ENCODE peak calls at places on chromosomes 4 and X, in four cellular contexts. V is HepG2, J is A549, S is K562. F is an unnamed sample.

GRCh38 chr4:83074086-83074704 is 39.2 kb downstream of the COPS4 start:
- DNase-seq in J (peak; percentile 32), S (peak; percentile 40), V (peak; percentile 75), F (peak; percentile 88)

GRCh38 chrX:7316280-7316679 is 168.3 kb upstream of the PUDP start:
- DNase-seq in S (no peak), V (no peak), J (no peak), F (no peak)

GRCh38 chr4:6732441-6733357 is 16.7 kb downstream of the BLOC1S4 start:
- DNase-seq in V (peak; percentile 77), S (peak; percentile 89), J (peak; percentile 69), F (peak; percentile 72)

GRCh38 chr4:62342346-62342745 is 1142.2 kb downstream of the ADGRL3 start:
- DNase-seq in V (no peak), S (no peak), J (no peak), F (no peak)

GRCh38 chrX:149712831-149713230 is 971 bp downstream of the MAGEA11 start:
- DNase-seq in S (no peak), J (no peak), V (no peak), F (no peak)

GRCh38 chr4:95547708-95548471 is 883 bp downstream of the UNC5C start:
- DNase-seq in V (no peak), J (no peak), S (no peak), F (peak; percentile 48)

GRCh38 chrX:104913348-104913747 is 307.1 kb downstream of the TEX13A start:
- DNase-seq in V (peak; percentile 1), S (peak; percentile 5), J (no peak), F (peak; percentile 2)

GRCh38 chrX:39898147-39898546 is 199.6 kb downstream of the BCOR start:
- DNase-seq in S (no peak), J (no peak), V (no peak), F (no peak)

GRCh38 chr4:40550900-40551546 is 78.6 kb downstream of the RBM47 start:
- DNase-seq in S (peak; percentile 17), V (peak; percentile 54), J (peak; percentile 25), F (peak; percentile 75)

GRCh38 chrX:108359811-108360602 is 78.2 kb downstream of the COL4A6 start:
- DNase-seq in V (no peak), S (no peak), J (no peak), F (no peak)

GRCh38 chr4:53558981-53559620 is 32.2 kb downstream of the LNX1 start:
- DNase-seq in V (no peak), S (no peak), J (no peak), F (no peak)

GRCh38 chr4:33724685-33725084 is 2519.6 kb downstream of the ARAP2 start:
- DNase-seq in S (no peak), V (no peak), J (no peak), F (no peak)

GRCh38 chr4:139973015-139973414 is 181.0 kb downstream of the MAML3 start:
- DNase-seq in J (no peak), V (no peak), S (no peak), F (no peak)

GRCh38 chr4:71380721-71381120 is 41.9 kb downstream of the SLC4A4 start:
- DNase-seq in V (no peak), J (no peak), S (no peak), F (no peak)

GRCh38 chrX:43655151-43655676 is 885 bp upstream of the MAOA start:
- DNase-seq in V (no peak), S (no peak), J (peak; percentile 15), F (no peak)

GRCh38 chr4:126658391-126658790 is 974.4 kb upstream of the INTU start:
- DNase-seq in S (no peak), J (no peak), V (no peak), F (no peak)

GRCh38 chrX:153649915-153650782 is 3.1 kb downstream of the DUSP9 start:
- DNase-seq in V (no peak), S (no peak), J (no peak), F (no peak)

GRCh38 chrX:30971761-30972603 is 82.9 kb upstream of the TAB3 start:
- DNase-seq in J (peak; percentile 22), V (peak; percentile 53), S (peak; percentile 14), F (peak; percentile 52)

GRCh38 chr4:83071116-83071515 is 36.1 kb downstream of the COPS4 start:
- DNase-seq in V (no peak), J (no peak), S (no peak), F (no peak)

GRCh38 chrX:102659790-102660757 is 8.8 kb downstream of the GPRASP1 start:
- DNase-seq in J (peak; percentile 69), V (peak; percentile 52), S (peak; percentile 71), F (peak; percentile 6)

GRCh38 chrX:135484636-135485289 is 35.7 kb upstream of the INTS6L start:
- DNase-seq in S (peak; percentile 18), V (peak; percentile 2), J (no peak), F (peak; percentile 59)

GRCh38 chrX:68249401-68249831 is 183.9 kb downstream of the OPHN1 start:
- DNase-seq in J (no peak), V (no peak), S (no peak), F (no peak)

GRCh38 chr4:14289708-14290107 is 662.2 kb upstream of the BOD1L1 start:
- DNase-seq in J (no peak), V (no peak), S (no peak), F (no peak)

DNA sequence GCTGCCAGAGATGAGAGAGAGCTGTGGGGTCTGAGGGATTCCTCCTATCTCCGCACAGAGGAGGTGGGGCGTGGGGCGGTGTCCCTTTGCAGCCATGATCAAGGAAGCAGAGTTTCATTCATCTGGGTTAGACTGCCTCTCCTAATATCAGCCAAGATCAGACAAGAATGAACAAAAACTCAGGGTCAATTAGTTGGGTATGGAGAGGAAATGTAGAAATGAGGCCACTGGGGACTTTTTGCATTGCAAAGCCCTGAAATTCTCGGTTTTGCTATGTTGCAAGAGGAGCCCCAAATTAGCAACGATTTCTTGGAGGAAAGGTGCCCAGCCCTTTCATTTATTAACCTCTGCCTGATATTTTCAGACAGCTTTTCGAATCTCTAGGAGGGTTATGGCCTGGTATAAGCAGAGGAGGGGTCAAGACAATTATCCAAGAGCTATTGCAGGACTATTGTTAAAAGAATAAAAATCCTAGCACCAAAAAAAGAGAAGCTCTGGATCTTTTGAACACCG is 34.3 kb upstream of the ACSL1 start:
- DNase-seq in V (no peak), S (no peak), J (no peak), F (peak; percentile 87)
- H3K4me3 ChIP-seq in V (no peak overlapping the region), S (no peak overlapping the region), J (no peak overlapping the region), F (peak overlapping the region; percentile 45)

GRCh38 chr4:7939377-7940108 is at the start of gene AFAP1:
- DNase-seq in J (peak; percentile 81), V (peak; percentile 66), S (peak; percentile 99), F (no peak)
- TF ChIP-seq POLR2A in J (peak; percentile 26), V (no peak), S (no peak), F (no peak)

GRCh38 chr4:152500308-152500707 is 35.6 kb downstream of the FBXW7 start:
- DNase-seq in J (no peak), V (no peak), S (no peak), F (no peak)

GRCh38 chr4:152501846-152502536 is 33.9 kb downstream of the FBXW7 start:
- DNase-seq in S (no peak), J (no peak), V (no peak), F (no peak)

GRCh38 chr4:152499322-152499721 is 36.6 kb downstream of the FBXW7 start:
- DNase-seq in V (no peak), S (no peak), J (no peak), F (no peak)

GRCh38 chr4:152503606-152504290 is 32.1 kb downstream of the FBXW7 start:
- DNase-seq in V (no peak), J (no peak), S (no peak), F (no peak)

DNA sequence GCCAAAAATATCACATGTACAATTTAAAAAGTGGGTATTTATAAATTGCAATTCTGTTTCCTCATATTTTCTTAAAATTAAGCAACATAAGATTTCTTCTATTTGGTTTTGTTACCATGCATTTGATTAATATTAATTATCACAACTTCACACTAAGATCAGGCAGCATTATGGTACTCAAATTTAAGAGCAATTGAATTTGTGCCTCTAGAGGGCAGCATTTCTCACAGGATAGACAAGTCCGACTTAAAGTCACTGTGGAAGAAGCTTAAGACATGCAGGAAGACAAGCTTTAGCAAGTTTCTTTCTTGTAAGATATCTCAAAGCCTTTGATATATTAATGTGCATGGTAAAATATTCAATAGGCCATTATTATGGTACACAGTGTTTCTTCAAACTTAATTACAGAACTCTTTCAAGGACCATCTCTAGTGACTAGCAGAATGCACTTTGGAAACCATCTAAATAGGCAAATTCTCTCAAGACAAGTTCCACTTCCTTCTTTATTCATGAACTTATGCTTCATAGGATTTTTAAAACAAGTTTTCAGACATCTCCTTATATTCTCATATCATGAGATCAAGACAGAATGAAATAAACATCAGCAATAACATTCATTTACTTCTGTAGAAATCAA is 35.0 kb downstream of the FBXW7 start:
- DNase-seq in V (peak; percentile 65), J (peak; percentile 30), S (peak; percentile 58), F (peak; percentile 90)
- TF ChIP-seq MYC in V (no peak), J (no peak), S (no peak), F (no peak)

GRCh38 chrX:115518113-115518512 is 42.9 kb upstream of the PLS3 start:
- DNase-seq in S (no peak), J (no peak), V (no peak), F (no peak)
- H3K4me3 ChIP-seq in S (no peak overlapping the region), J (no peak overlapping the region), V (no peak overlapping the region), F (no peak overlapping the region)

GRCh38 chr4:77193511-77194236 is 36.7 kb downstream of the CCNG2 start:
- DNase-seq in V (no peak), J (no peak), S (peak; percentile 64), F (peak; percentile 89)
- TF ChIP-seq POLR2A in V (no peak), J (no peak), S (no peak), F (peak; percentile 62)

DNA sequence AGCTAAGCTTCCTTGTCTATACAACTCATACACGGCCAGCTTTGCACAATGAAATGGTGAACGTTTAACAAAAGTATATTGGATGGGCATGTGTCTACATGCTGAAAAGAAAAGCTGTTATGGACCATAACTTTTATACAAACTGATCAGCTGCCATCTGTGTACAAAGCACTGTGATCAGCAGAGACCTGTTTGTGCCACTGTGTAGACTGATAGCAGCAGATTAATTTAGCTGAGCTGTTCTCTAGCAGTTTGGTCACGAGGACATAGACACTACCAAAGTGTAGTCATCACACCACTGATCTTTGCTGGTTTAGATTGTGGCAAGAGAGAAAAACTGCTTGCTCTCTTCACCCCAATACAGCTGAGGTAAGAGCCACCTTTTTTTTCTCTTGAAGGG is 124.5 kb downstream of the RAPGEF2 start:
- DNase-seq in S (no peak), J (no peak), V (no peak), F (no peak)
- TF ChIP-seq MYC in S (no peak), J (no peak), V (no peak), F (no peak)

GRCh38 chrX:97743014-97743413 is 859.3 kb downstream of the RPA4 start:
- DNase-seq in J (no peak), S (no peak), V (no peak), F (peak; percentile 16)
- H3K4me3 ChIP-seq in J (no peak overlapping the region), S (no peak overlapping the region), V (no peak overlapping the region), F (no peak overlapping the region)

GRCh38 chr4:160143574-160143973 is 1040.7 kb downstream of the RAPGEF2 start:
- DNase-seq in V (no peak), J (no peak), S (no peak), F (no peak)

DNA sequence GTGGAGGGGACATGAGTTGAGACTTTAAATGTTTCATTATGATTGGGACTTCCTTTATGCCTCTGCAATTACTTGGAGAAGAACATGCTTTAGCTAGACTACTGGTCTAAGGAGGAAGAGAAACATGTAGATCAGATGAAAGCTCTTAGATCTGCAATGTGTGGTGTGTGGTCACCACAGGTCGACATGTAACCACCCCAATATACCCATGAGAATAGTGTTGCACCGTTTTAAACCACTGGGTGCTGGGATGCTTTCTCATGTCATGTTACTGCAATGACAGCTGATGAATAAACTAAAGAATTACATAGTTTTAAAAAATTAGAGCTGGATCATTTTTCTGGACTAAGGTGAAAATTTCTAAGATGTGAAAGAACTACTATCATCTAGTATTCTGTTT is 1039.7 kb downstream of the RAPGEF2 start:
- DNase-seq in V (no peak), S (no peak), J (no peak), F (peak; percentile 22)
- TF ChIP-seq POLR2A in V (no peak), S (no peak), J (no peak), F (no peak)

GRCh38 chr4:144507309-144508101 is 138.5 kb upstream of the HHIP start:
- DNase-seq in J (no peak), V (no peak), S (no peak), F (no peak)
- TF ChIP-seq MYC in J (no peak), V (no peak), S (no peak), F (no peak)